ENCODE peak calls at places on chromosomes 6 and 20, in five cellular contexts. D, K, B, F and W are unnamed samples.

GRCh38 chr6:123208111-123208510 is 212.1 kb downstream of the CLVS2 start:
- DNase-seq in B (no peak), K (no peak), D (no peak), F (no peak), W (no peak)

GRCh38 chr6:132741281-132741680 is 16.4 kb downstream of the VNN2 start:
- DNase-seq in F (no peak), D (no peak), B (no peak), K (no peak), W (no peak)

GRCh38 chr6:81298751-81299150 is 453.7 kb downstream of the TENT5A start:
- DNase-seq in F (no peak), K (no peak), B (no peak), D (no peak), W (no peak)

GRCh38 chr6:131655387-131655786 is 18.3 kb downstream of the ENPP3 start:
- DNase-seq in F (no peak), B (no peak), K (no peak), D (no peak), W (no peak)

GRCh38 chr6:49522710-49523593 is 23.2 kb downstream of the GLYATL3 start:
- DNase-seq in F (no peak), B (no peak), K (no peak), D (no peak), W (no peak)

GRCh38 chr20:23179766-23180403 is 93.8 kb upstream of the CD93 start:
- DNase-seq in F (no peak), B (no peak), K (no peak), D (no peak), W (no peak)

GRCh38 chr20:46027245-46027853 is 1.7 kb upstream of the SLC12A5 start:
- DNase-seq in B (no peak), F (no peak), D (no peak), K (no peak), W (no peak)

GRCh38 chr20:48189177-48189576 is 403.9 kb upstream of the SULF2 start:
- DNase-seq in K (no peak), B (no peak), F (no peak), D (no peak), W (no peak)

GRCh38 chr20:53582574-53583351 is 10.9 kb downstream of the ZNF217 start:
- DNase-seq in D (no peak), F (no peak), K (no peak), B (no peak), W (no peak)

GRCh38 chr6:157695301-157696030 is 127.6 kb upstream of the SNX9 start:
- DNase-seq in B (no peak), K (no peak), F (no peak), D (no peak), W (no peak)

GRCh38 chr20:61698598-61698960 is 367.1 kb downstream of the TAF4 start:
- DNase-seq in B (peak), K (no peak), D (no peak), F (no peak), W (no peak)

GRCh38 chr6:95169790-95170189 is 407.5 kb upstream of the MANEA start:
- DNase-seq in B (no peak), F (no peak), D (no peak), K (no peak), W (no peak)

GRCh38 chr20:21251278-21251677 is 51.9 kb upstream of the XRN2 start:
- DNase-seq in K (no peak), B (no peak), D (no peak), F (no peak), W (no peak)

GRCh38 chr20:33284937-33285336 is 1.9 kb downstream of the BPIFB1 start:
- DNase-seq in B (no peak), F (no peak), D (no peak), K (no peak), W (no peak)

GRCh38 chr6:69796081-69796626 is 656 bp downstream of the LMBRD1 start:
- DNase-seq in D (no peak), B (no peak), K (peak), F (peak), W (peak)

GRCh38 chr6:161033667-161034066 is 42.1 kb downstream of the MAP3K4 start:
- DNase-seq in K (no peak), F (no peak), B (no peak), D (no peak), W (no peak)